ENCODE peak calls at places on chromosomes 2 and 18, in nine cellular contexts. T, Q, M, B, R, E, X, F and V are unnamed samples.

GRCh38 chr2:199019898-199020507 is 437.7 kb downstream of the SATB2 start:
- DNase-seq in T (peak), Q (no peak), M (no peak), B (peak), R (peak), E (no peak), X (no peak), F (no peak), V (peak)

GRCh38 chr2:54336136-54336976 is 80.3 kb upstream of the TSPYL6 start:
- DNase-seq in T (no peak), Q (no peak), M (no peak), B (peak), R (no peak), E (no peak), X (no peak), F (no peak), V (no peak)

GRCh38 chr2:232700154-232700553 is 3.0 kb downstream of the GIGYF2 start:
- DNase-seq in T (no peak), Q (no peak), M (no peak), B (no peak), R (no peak), E (no peak), X (no peak), F (no peak), V (no peak)

GRCh38 chr18:44849361-44849760 is 168.7 kb downstream of the SETBP1 start:
- DNase-seq in T (no peak), Q (no peak), M (no peak), B (no peak), R (no peak), E (no peak), X (no peak), F (no peak), V (no peak)

GRCh38 chr2:112465373-112465772 is 16.6 kb upstream of the TTL start:
- DNase-seq in T (no peak), Q (no peak), M (no peak), B (peak), R (no peak), E (no peak), X (no peak), F (no peak), V (peak)

GRCh38 chr2:65035544-65035943 is 20.7 kb upstream of the CEP68 start:
- DNase-seq in T (peak), Q (no peak), M (no peak), B (no peak), R (no peak), E (no peak), X (no peak), F (no peak), V (no peak)

GRCh38 chr2:172021074-172021931 is 21.6 kb downstream of the METAP1D start:
- DNase-seq in T (no peak), Q (peak), M (no peak), B (peak), R (no peak), E (no peak), X (no peak), F (no peak), V (peak)

GRCh38 chr2:32058130-32058529 is 5.2 kb upstream of the SPAST start:
- DNase-seq in T (no peak), Q (no peak), M (no peak), B (peak), R (no peak), E (no peak), X (no peak), F (no peak), V (no peak)

GRCh38 chr2:43293744-43294695 is 67.6 kb upstream of the ZFP36L2 start:
- DNase-seq in T (no peak), Q (peak), M (no peak), B (peak), R (peak), E (peak), X (peak), F (peak), V (peak)

GRCh38 chr2:195407782-195408181 is 249.2 kb upstream of the SLC39A10 start:
- DNase-seq in T (no peak), Q (no peak), M (no peak), B (peak), R (no peak), E (no peak), X (no peak), F (no peak), V (no peak)

GRCh38 chr2:65456074-65456473 is 23.7 kb upstream of the SPRED2 start:
- DNase-seq in T (no peak), Q (no peak), M (no peak), B (peak), R (no peak), E (no peak), X (no peak), F (no peak), V (no peak)

GRCh38 chr2:118431997-118432396 is 343.7 kb downstream of the INSIG2 start:
- DNase-seq in T (no peak), Q (no peak), M (no peak), B (peak), R (no peak), E (no peak), X (no peak), F (no peak), V (no peak)

GRCh38 chr2:34229998-34230397 is 630.9 kb upstream of the FAM98A start:
- DNase-seq in T (no peak), Q (no peak), M (no peak), B (no peak), R (no peak), E (no peak), X (no peak), F (no peak), V (no peak)

GRCh38 chr18:75801178-75801577 is 373.7 kb upstream of the SMIM21 start:
- DNase-seq in T (no peak), Q (no peak), M (no peak), B (no peak), R (no peak), E (no peak), X (no peak), F (no peak), V (no peak)

GRCh38 chr2:8080063-8080462 is 601.8 kb upstream of the ID2 start:
- DNase-seq in T (no peak), Q (no peak), M (no peak), B (no peak), R (no peak), E (no peak), X (no peak), F (no peak), V (no peak)

GRCh38 chr2:12549641-12550040 is 167.1 kb upstream of the TRIB2 start:
- DNase-seq in T (no peak), Q (no peak), M (no peak), B (peak), R (no peak), E (no peak), X (no peak), F (no peak), V (no peak)

GRCh38 chr2:144511222-144511855 is 8.6 kb downstream of the ZEB2 start:
- DNase-seq in T (no peak), Q (no peak), M (no peak), B (no peak), R (no peak), E (no peak), X (no peak), F (no peak), V (no peak)

GRCh38 chr18:29457316-29457715 is 1280.4 kb upstream of the CDH2 start:
- DNase-seq in T (no peak), Q (no peak), M (no peak), B (no peak), R (no peak), E (no peak), X (no peak), F (no peak), V (no peak)

GRCh38 chr18:45339819-45340550 is 275.3 kb upstream of the SLC14A2 start:
- DNase-seq in T (no peak), Q (no peak), M (no peak), B (no peak), R (no peak), E (no peak), X (no peak), F (no peak), V (no peak)

GRCh38 chr2:233449921-233450853 is 95.9 kb downstream of the DGKD start:
- DNase-seq in T (no peak), Q (no peak), M (no peak), B (no peak), R (no peak), E (no peak), X (no peak), F (no peak), V (no peak)

GRCh38 chr2:11827547-11827946 is 81.1 kb downstream of the LPIN1 start:
- DNase-seq in T (no peak), Q (no peak), M (no peak), B (no peak), R (no peak), E (no peak), X (no peak), F (peak), V (no peak)

GRCh38 chr18:62954341-62954740 is 239.0 kb downstream of the PHLPP1 start:
- DNase-seq in T (peak), Q (no peak), M (no peak), B (no peak), R (no peak), E (no peak), X (no peak), F (no peak), V (no peak)

GRCh38 chr2:148614024-148614331 is 30.6 kb upstream of the EPC2 start:
- DNase-seq in T (no peak), Q (no peak), M (no peak), B (peak), R (no peak), E (no peak), X (no peak), F (no peak), V (peak)

GRCh38 chr18:12657849-12658829 is at the start of gene SPIRE1:
- DNase-seq in T (peak), Q (peak), M (peak), B (peak), R (peak), E (no peak), X (no peak), F (peak), V (peak)

GRCh38 chr2:108933691-108934117 is 55.3 kb downstream of the EDAR start:
- DNase-seq in T (peak), Q (no peak), M (peak), B (no peak), R (no peak), E (no peak), X (no peak), F (no peak), V (no peak)

GRCh38 chr2:239638376-239638775 is 237.6 kb upstream of the HDAC4 start:
- DNase-seq in T (no peak), Q (no peak), M (no peak), B (no peak), R (no peak), E (no peak), X (no peak), F (no peak), V (no peak)

GRCh38 chr2:151849413-151850010 is 21.3 kb upstream of the ARL5A start:
- DNase-seq in T (no peak), Q (no peak), M (no peak), B (no peak), R (no peak), E (no peak), X (no peak), F (no peak), V (no peak)

GRCh38 chr2:105455488-105455991 is 56.7 kb upstream of the FHL2 start:
- DNase-seq in T (peak), Q (no peak), M (no peak), B (peak), R (peak), E (no peak), X (peak), F (no peak), V (no peak)